ENCODE peak calls at places on chromosomes 1 and 21, in seven cellular contexts. U, L, C, M, Z, O and D are unnamed samples.

GRCh38 chr1:208929575-208929974 is 653.9 kb upstream of the CAMK1G start:
- DNase-seq in M (no peak), O (no peak), U (no peak), C (no peak), Z (no peak), L (no peak), D (no peak)

GRCh38 chr1:11967028-11967547 is 13.2 kb upstream of the MFN2 start:
- DNase-seq in U (no peak), L (no peak), M (no peak), Z (no peak), O (no peak), C (no peak), D (no peak)

GRCh38 chr1:179293340-179294327 is at the start of gene SOAT1:
- DNase-seq in C (peak; percentile 95), M (peak; percentile 96), L (peak; percentile 96), U (peak; percentile 97), O (peak; percentile 96), Z (peak; percentile 95), D (peak; percentile 77)

GRCh38 chr1:98940680-98941079 is 64.0 kb downstream of the PLPPR5 start:
- DNase-seq in O (no peak), M (no peak), U (no peak), C (no peak), L (no peak), Z (no peak), D (no peak)

GRCh38 chr21:43303240-43304178 is 123.4 kb downstream of the SIK1 start:
- DNase-seq in U (peak; percentile 37), O (peak; percentile 43), M (no peak), Z (no peak), L (no peak), C (peak; percentile 36), D (no peak)

GRCh38 chr1:18705811-18706210 is 75.2 kb downstream of the PAX7 start:
- DNase-seq in L (no peak), U (no peak), O (no peak), Z (no peak), C (no peak), M (no peak), D (no peak)

GRCh38 chr1:246595146-246595545 is 28.9 kb downstream of the CNST start:
- DNase-seq in C (no peak), U (no peak), M (no peak), O (no peak), L (no peak), Z (no peak), D (no peak)

GRCh38 chr1:11320153-11320936 is 47.3 kb downstream of the UBIAD1 start:
- DNase-seq in U (no peak), L (no peak), O (no peak), Z (no peak), M (no peak), C (no peak), D (no peak)

GRCh38 chr1:33429846-33430750 is 797 bp downstream of the PHC2 start:
- DNase-seq in U (peak; percentile 52), L (peak; percentile 60), O (no peak), C (no peak), M (peak; percentile 77), Z (no peak), D (no peak)

GRCh38 chr1:35031103-35031452 is 667 bp downstream of the ZMYM6 start:
- DNase-seq in O (no peak), U (no peak), Z (peak; percentile 48), C (no peak), L (no peak), M (peak; percentile 65), D (no peak)

GRCh38 chr1:119720866-119721440 is 9.2 kb downstream of the PHGDH start:
- DNase-seq in L (no peak), M (no peak), C (no peak), U (no peak), O (no peak), Z (no peak), D (no peak)

GRCh38 chr1:4655674-4656532 is 1.5 kb downstream of the AJAP1 start:
- DNase-seq in U (peak; percentile 56), M (no peak), L (no peak), C (peak; percentile 92), O (no peak), Z (no peak), D (no peak)

GRCh38 chr1:180424848-180425457 is 77.4 kb downstream of the ACBD6 start:
- DNase-seq in M (no peak), Z (no peak), C (no peak), L (no peak), O (no peak), U (no peak), D (no peak)

GRCh38 chr1:54375331-54376084 is 30.7 kb downstream of the SSBP3 start:
- DNase-seq in M (no peak), U (peak; percentile 65), O (no peak), L (no peak), C (no peak), Z (no peak), D (no peak)

GRCh38 chr1:54377040-54377691 is 29.0 kb downstream of the SSBP3 start:
- DNase-seq in L (no peak), C (no peak), O (no peak), Z (no peak), U (peak; percentile 67), M (no peak), D (no peak)

GRCh38 chr1:54376085-54377039 is 29.8 kb downstream of the SSBP3 start:
- DNase-seq in C (no peak), U (no peak), Z (no peak), L (no peak), O (no peak), M (no peak), D (no peak)

GRCh38 chr1:54372978-54373377 is 33.2 kb downstream of the SSBP3 start:
- DNase-seq in L (no peak), Z (no peak), C (no peak), U (peak; percentile 37), O (no peak), M (no peak), D (no peak)

DNA sequence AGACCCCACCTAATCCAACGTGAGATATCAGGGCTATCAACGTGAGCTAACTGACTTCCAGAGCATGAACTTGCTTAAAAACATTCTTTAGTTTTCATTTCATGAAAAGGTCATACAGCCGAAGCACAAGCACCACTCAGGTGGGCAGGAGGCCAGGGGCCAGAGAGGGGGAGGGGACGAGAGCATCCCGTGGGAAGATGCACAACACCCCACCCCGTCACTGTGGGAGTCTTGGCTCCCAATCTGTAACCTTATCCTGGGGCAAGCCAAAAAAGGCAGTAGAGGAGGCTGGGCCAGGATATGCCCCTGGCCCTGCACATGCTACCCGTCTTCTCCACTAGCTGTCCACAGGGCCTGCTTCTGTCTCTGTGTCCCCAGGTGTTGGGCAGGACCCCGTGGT is 31.4 kb downstream of the SSBP3 start:
- DNase-seq in Z (no peak), C (no peak), O (no peak), M (no peak), L (no peak), U (peak; percentile 21), D (no peak)
- H3K27ac ChIP-seq in Z (no peak overlapping the region), C (no peak overlapping the region), O (no peak overlapping the region), M (no peak overlapping the region), L (no peak overlapping the region), U (peak overlapping the region; percentile 85), D (no peak overlapping the region)

DNA sequence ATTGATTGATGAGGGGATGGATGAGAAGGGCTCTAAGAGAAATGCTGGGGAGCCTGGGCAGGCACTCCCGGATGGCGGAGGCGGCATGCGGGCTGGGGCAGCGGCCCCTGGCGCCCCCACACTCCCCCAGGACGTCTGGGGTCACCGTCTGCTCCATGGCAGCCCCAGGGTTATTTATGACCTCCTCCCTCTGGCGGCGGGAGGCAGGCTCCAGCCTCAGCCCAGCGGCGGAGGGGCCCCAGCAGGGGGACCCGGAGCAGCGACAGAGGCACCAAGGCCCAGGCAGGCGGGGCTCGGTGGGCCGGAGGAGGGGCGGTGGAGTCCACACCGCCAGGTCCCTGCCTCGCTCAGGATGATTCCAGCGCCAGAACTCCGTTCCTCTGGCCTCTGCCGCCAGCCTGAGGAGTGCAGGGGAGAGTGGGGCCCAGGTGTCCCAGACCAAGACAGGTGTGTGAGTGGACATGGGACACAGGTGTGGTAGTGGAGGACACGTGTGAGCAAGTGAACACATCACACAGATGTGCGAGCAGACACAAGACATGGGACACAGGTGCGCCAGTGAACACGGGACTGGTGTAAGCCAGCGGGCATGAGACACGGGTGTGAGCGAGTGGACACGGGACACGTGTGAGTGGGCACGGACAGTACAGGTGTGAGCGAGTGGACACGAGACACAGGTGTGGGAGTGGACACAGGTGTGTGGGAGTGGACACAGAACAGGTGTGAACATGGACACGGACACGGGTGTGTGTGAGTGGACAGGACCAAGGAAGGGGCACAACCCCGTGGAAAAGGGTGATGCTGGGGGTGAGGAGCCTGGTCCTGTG is 2.5 kb upstream of the SAMD11 start:
- DNase-seq in U (peak; percentile 80), L (peak; percentile 69), O (peak; percentile 84), M (peak; percentile 79), Z (peak; percentile 75), C (no peak), D (no peak)
- H3K4me3 ChIP-seq in U (no peak overlapping the region), L (peak overlapping the region; percentile 6), O (no peak overlapping the region), M (no peak overlapping the region), Z (peak overlapping the region; percentile 7), C (peak overlapping the region; percentile 50), D (peak overlapping the region; percentile 37)

DNA sequence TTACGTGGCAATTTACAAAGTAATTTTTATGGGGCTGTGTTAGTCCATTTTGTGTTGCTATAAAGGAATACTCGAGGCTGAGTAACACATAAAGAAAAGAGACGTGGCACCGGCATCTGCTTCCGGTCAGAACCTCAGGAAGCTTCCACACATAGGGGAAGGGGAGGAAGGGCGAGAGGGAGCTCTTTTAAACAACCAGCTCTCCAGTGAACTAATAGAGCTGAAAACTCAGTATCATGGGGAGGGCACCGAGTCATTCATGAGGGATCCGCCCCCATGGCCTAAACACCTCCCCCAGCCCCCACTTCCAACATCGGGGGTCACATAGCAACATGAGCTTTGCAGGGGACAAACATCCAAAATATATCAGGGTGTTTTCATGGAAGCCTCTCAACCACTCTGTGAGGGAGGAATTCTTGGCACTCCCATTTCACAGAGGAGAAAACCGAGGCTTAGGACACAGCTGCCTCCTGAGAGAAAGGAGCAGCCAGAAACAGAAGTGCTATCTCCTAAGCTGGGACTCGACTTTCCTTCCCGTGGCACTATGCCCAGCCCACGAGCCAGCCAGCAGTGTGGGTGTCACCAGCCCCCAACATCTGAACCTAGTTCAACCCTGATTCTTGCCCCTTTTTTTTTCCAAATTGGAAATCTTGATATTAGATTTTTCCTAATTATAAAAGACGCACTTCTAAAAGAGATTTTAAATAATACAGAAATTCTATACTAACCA is 29.1 kb downstream of the MIS18A start:
- DNase-seq in C (no peak), L (no peak), O (no peak), U (no peak), M (no peak), Z (no peak), D (no peak)
- H3K27ac ChIP-seq in C (no peak overlapping the region), L (no peak overlapping the region), O (no peak overlapping the region), U (no peak overlapping the region), M (no peak overlapping the region), Z (no peak overlapping the region), D (no peak overlapping the region)

GRCh38 chr1:176177764-176178163 is 29.3 kb downstream of the COP1 start:
- DNase-seq in U (no peak), C (no peak), Z (no peak), M (no peak), O (no peak), L (no peak), D (no peak)

GRCh38 chr1:176187001-176187400 is 20.1 kb downstream of the COP1 start:
- DNase-seq in U (no peak), M (no peak), L (no peak), C (no peak), O (no peak), Z (no peak), D (no peak)

GRCh38 chr1:176178316-176178715 is 28.8 kb downstream of the COP1 start:
- DNase-seq in U (no peak), M (no peak), L (no peak), O (no peak), C (no peak), Z (no peak), D (no peak)

GRCh38 chr1:176188604-176189003 is 18.5 kb downstream of the COP1 start:
- DNase-seq in U (no peak), Z (no peak), M (no peak), C (no peak), O (no peak), L (no peak), D (no peak)

GRCh38 chr1:176183618-176184017 is 23.5 kb downstream of the COP1 start:
- DNase-seq in Z (no peak), L (no peak), U (no peak), O (no peak), C (no peak), M (no peak), D (no peak)
- H3K4me3 ChIP-seq in Z (no peak overlapping the region), L (no peak overlapping the region), U (no peak overlapping the region), O (no peak overlapping the region), C (no peak overlapping the region), M (no peak overlapping the region), D (no peak overlapping the region)